ENCODE peak calls at places on chromosome 1, in nine cellular contexts. I is sigmoid colon, Z is mesothelial cell of epicardium, F is endothelial cell, O is IMR-90, N is ovary, B is neural crest cell, U is hepatocyte, E is lower lobe of right lung. D is an unnamed sample.
A peak's percentile ranks its signal among the peaks of the same experiment; 100 is the strongest.

GRCh38 chr1:105736349-105736748 is 1320.1 kb upstream of the PRMT6 start:
- DNase-seq in I (no peak), Z (no peak), F (no peak), O (no peak), N (no peak), B (no peak), U (no peak), E (no peak), D (no peak)

GRCh38 chr1:181104042-181104789 is 15.7 kb downstream of the IER5 start:
- DNase-seq in I (no peak), Z (no peak), F (no peak), O (no peak), N (no peak), B (no peak), U (no peak), E (no peak), D (peak; percentile 51)

GRCh38 chr1:160308451-160309182 is 23.7 kb upstream of the PEX19 start:
- DNase-seq in I (no peak), Z (no peak), F (no peak), O (no peak), N (no peak), B (no peak), U (no peak), E (no peak), D (no peak)

GRCh38 chr1:43834280-43835140 is 99.1 kb upstream of the ARTN start:
- DNase-seq in I (no peak), Z (no peak), F (no peak), O (no peak), N (no peak), B (no peak), U (no peak), E (peak; percentile 61), D (no peak)

GRCh38 chr1:15684468-15685283 is 556 bp downstream of the PLEKHM2 start:
- DNase-seq in I (peak; percentile 77), Z (no peak), F (peak; percentile 56), O (no peak), N (peak; percentile 64), B (peak; percentile 37), U (peak; percentile 50), E (peak; percentile 72), D (peak; percentile 65)

GRCh38 chr1:236392182-236392581 is 1.9 kb upstream of the EDARADD start:
- DNase-seq in I (no peak), Z (no peak), F (no peak), O (no peak), N (no peak), B (no peak), U (no peak), E (no peak), D (no peak)

GRCh38 chr1:193625255-193625654 is 438.8 kb upstream of the B3GALT2 start:
- DNase-seq in I (no peak), Z (no peak), F (no peak), O (no peak), N (no peak), B (no peak), U (no peak), E (no peak), D (no peak)

GRCh38 chr1:110210604-110211502 is 739 bp downstream of the KCNC4 start:
- DNase-seq in I (peak; percentile 76), Z (no peak), F (peak; percentile 49), O (no peak), N (peak; percentile 70), B (peak; percentile 37), U (peak; percentile 56), E (peak; percentile 79), D (peak; percentile 61)

GRCh38 chr1:101207891-101208290 is 28.9 kb upstream of the S1PR1 start:
- DNase-seq in I (no peak), Z (no peak), F (no peak), O (peak; percentile 34), N (no peak), B (no peak), U (no peak), E (no peak), D (no peak)

GRCh38 chr1:200131551-200132125 is 104.1 kb downstream of the NR5A2 start:
- DNase-seq in I (no peak), Z (no peak), F (no peak), O (peak; percentile 36), N (no peak), B (no peak), U (peak; percentile 58), E (no peak), D (no peak)

GRCh38 chr1:66350001-66350547 is 183.9 kb upstream of the SGIP1 start:
- DNase-seq in I (no peak), Z (no peak), F (no peak), O (peak; percentile 34), N (no peak), B (no peak), U (no peak), E (peak; percentile 52), D (no peak)

GRCh38 chr1:42282867-42283583 is 52.0 kb downstream of the FOXJ3 start:
- DNase-seq in I (no peak), Z (no peak), F (no peak), O (peak; percentile 59), N (no peak), B (no peak), U (no peak), E (no peak), D (no peak)

GRCh38 chr1:28428990-28429520 is 59.5 kb downstream of the PHACTR4 start:
- DNase-seq in I (no peak), Z (no peak), F (no peak), O (no peak), N (no peak), B (no peak), U (no peak), E (no peak), D (no peak)

GRCh38 chr1:230708631-230709580 is 5.0 kb downstream of the AGT start:
- DNase-seq in I (no peak), Z (no peak), F (no peak), O (no peak), N (no peak), B (no peak), U (peak; percentile 88), E (no peak), D (no peak)

GRCh38 chr1:234206651-234207284 is 166.5 kb upstream of the COA6 start:
- DNase-seq in I (no peak), Z (no peak), F (no peak), O (peak; percentile 67), N (no peak), B (no peak), U (no peak), E (no peak), D (no peak)

GRCh38 chr1:213982814-213983588 is 4.8 kb upstream of the PROX1 start:
- DNase-seq in I (no peak), Z (no peak), F (peak; percentile 67), O (no peak), N (no peak), B (peak; percentile 51), U (peak; percentile 59), E (no peak), D (no peak)

DNA sequence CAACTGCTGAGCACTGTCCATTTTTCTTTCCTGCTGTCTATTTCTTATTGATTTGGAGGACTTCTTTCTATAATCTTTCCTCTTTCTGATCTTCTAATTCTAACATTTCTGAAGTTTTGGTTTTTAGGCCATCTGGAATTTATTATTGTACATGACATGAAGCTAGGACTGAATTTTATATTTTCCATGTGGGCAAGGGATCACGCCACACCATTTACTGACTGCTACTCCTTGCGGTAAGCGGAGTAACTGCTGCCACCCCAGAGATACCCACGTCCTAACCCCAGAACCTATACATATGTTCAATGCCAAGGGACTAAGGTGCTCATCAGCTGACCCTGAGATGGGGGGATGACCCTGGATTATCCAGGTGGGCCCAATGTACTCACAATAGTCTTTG is 70.6 kb downstream of the NPHP4 start:
- DNase-seq in I (no peak), Z (no peak), F (no peak), O (no peak), N (no peak), B (no peak), U (no peak), E (no peak), D (no peak)
- TF ChIP-seq CTCF in I (no peak), Z (no peak), F (no peak), O (no peak), N (no peak), B (no peak), U (no peak), E (no peak), D (no peak)

GRCh38 chr1:247043406-247043805 is 35.2 kb downstream of the ZNF670 start:
- DNase-seq in I (no peak), Z (no peak), F (no peak), O (no peak), N (no peak), B (no peak), U (no peak), E (no peak), D (no peak)
- TF ChIP-seq CTCF in I (no peak), Z (no peak), F (no peak), O (no peak), N (no peak), B (no peak), U (no peak), E (peak; percentile 17), D (no peak)

GRCh38 chr1:4933232-4933631 is 278.8 kb downstream of the AJAP1 start:
- DNase-seq in I (no peak), Z (no peak), F (no peak), O (no peak), N (no peak), B (no peak), U (no peak), E (no peak), D (no peak)

GRCh38 chr1:4931486-4931885 is 277.1 kb downstream of the AJAP1 start:
- DNase-seq in I (no peak), Z (no peak), F (no peak), O (no peak), N (peak; percentile 42), B (no peak), U (no peak), E (no peak), D (no peak)

GRCh38 chr1:4928186-4928585 is 273.8 kb downstream of the AJAP1 start:
- DNase-seq in I (no peak), Z (no peak), F (no peak), O (no peak), N (no peak), B (no peak), U (no peak), E (no peak), D (no peak)

GRCh38 chr1:4935807-4936206 is 281.4 kb downstream of the AJAP1 start:
- DNase-seq in I (no peak), Z (no peak), F (no peak), O (no peak), N (no peak), B (peak; percentile 3), U (no peak), E (no peak), D (no peak)

DNA sequence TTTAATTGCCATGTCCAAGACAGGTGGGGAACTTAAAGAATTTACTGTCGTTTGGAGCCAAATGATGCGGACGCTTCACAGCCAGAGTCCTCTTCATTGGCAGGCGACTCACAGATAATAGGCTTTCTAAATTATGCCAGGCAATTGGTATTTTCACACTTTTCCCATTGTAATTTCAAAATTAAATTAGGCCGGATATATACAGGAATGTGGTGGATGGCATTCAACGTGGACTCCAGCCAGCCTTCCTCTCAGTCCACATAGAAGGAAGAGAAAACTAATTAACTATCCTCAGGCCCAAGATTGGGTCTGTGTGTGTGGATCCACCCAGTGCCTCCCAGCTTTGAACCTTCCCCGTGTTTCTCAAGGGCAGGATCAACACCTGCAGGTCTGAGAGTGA is 278.3 kb downstream of the AJAP1 start:
- DNase-seq in I (no peak), Z (no peak), F (no peak), O (no peak), N (no peak), B (no peak), U (no peak), E (no peak), D (no peak)
- TF ChIP-seq CTCF in I (no peak), Z (no peak), F (no peak), O (no peak), N (no peak), B (no peak), U (no peak), E (no peak), D (no peak)

GRCh38 chr1:38071530-38072266 is 25.1 kb upstream of the POU3F1 start:
- DNase-seq in I (no peak), Z (no peak), F (no peak), O (peak; percentile 55), N (no peak), B (no peak), U (peak; percentile 37), E (no peak), D (peak; percentile 73)
- TF ChIP-seq CTCF in I (no peak), Z (no peak), F (no peak), O (peak; percentile 52), N (no peak), B (peak; percentile 38), U (peak; percentile 24), E (no peak), D (peak; percentile 44)

D was measured in GM13976.